ENCODE peak calls at places on chromosome 1, in five cellular contexts. One of them, this sample, is unnamed.
A peak's percentile ranks its signal among the peaks of the same experiment; 100 is the strongest.

GRCh38 chr1:154329551-154330131 is 4.3 kb downstream of the ATP8B2 start:
- DNase-seq in H9: no peak
- DNase-seq in trophoblast cell: no peak
- DNase-seq in H1: no peak
- DNase-seq in neuronal stem cell: no peak
- DNase-seq in this sample: no peak

GRCh38 chr1:5949761-5950100 is 42.5 kb downstream of the NPHP4 start:
- DNase-seq in H9: no peak
- DNase-seq in neuronal stem cell: no peak
- DNase-seq in H1: no peak
- DNase-seq in trophoblast cell: no peak
- DNase-seq in this sample: no peak

GRCh38 chr1:12464627-12465056 is 153.4 kb downstream of the DHRS3 start:
- DNase-seq in H9: no peak
- DNase-seq in H1: no peak
- DNase-seq in trophoblast cell: no peak
- DNase-seq in neuronal stem cell: no peak
- DNase-seq in this sample: no peak

GRCh38 chr1:239243003-239243402 is 143.4 kb upstream of the CHRM3 start:
- DNase-seq in neuronal stem cell: no peak
- DNase-seq in trophoblast cell: no peak
- DNase-seq in H1: no peak
- DNase-seq in H9: peak; percentile 36
- DNase-seq in this sample: no peak

GRCh38 chr1:86453664-86454063 is 15.1 kb upstream of the CLCA1 start:
- DNase-seq in neuronal stem cell: no peak
- DNase-seq in H1: no peak
- DNase-seq in trophoblast cell: no peak
- DNase-seq in H9: no peak
- DNase-seq in this sample: no peak

GRCh38 chr1:204410764-204411450 is 710 bp downstream of the PPP1R15B start:
- DNase-seq in trophoblast cell: peak; percentile 33
- DNase-seq in H1: no peak
- DNase-seq in neuronal stem cell: no peak
- DNase-seq in H9: peak; percentile 54
- DNase-seq in this sample: peak; percentile 66

GRCh38 chr1:234342749-234343148 is 30.5 kb upstream of the COA6 start:
- DNase-seq in trophoblast cell: no peak
- DNase-seq in neuronal stem cell: no peak
- DNase-seq in H1: no peak
- DNase-seq in H9: no peak
- DNase-seq in this sample: no peak

GRCh38 chr1:193754732-193755427 is 568.5 kb upstream of the B3GALT2 start:
- DNase-seq in trophoblast cell: no peak
- DNase-seq in H9: no peak
- DNase-seq in neuronal stem cell: no peak
- DNase-seq in H1: no peak
- DNase-seq in this sample: no peak

GRCh38 chr1:24870551-24871195 is 59.4 kb downstream of the RUNX3 start:
- DNase-seq in trophoblast cell: no peak
- DNase-seq in neuronal stem cell: no peak
- DNase-seq in H9: no peak
- DNase-seq in H1: no peak
- DNase-seq in this sample: no peak

GRCh38 chr1:66333463-66334232 is 200.3 kb upstream of the SGIP1 start:
- DNase-seq in neuronal stem cell: no peak
- DNase-seq in H1: no peak
- DNase-seq in H9: no peak
- DNase-seq in trophoblast cell: no peak
- DNase-seq in this sample: peak; percentile 35

GRCh38 chr1:166700696-166701095 is 138.6 kb upstream of the POGK start:
- DNase-seq in neuronal stem cell: no peak
- DNase-seq in H9: no peak
- DNase-seq in trophoblast cell: peak; percentile 22
- DNase-seq in H1: no peak
- DNase-seq in this sample: no peak

GRCh38 chr1:167863921-167864279 is 50.0 kb downstream of the ADCY10 start:
- DNase-seq in trophoblast cell: no peak
- DNase-seq in H1: no peak
- DNase-seq in H9: no peak
- DNase-seq in neuronal stem cell: no peak
- DNase-seq in this sample: no peak

GRCh38 chr1:42993631-42994121 is 35.0 kb upstream of the SLC2A1 start:
- DNase-seq in H9: no peak
- DNase-seq in H1: no peak
- DNase-seq in neuronal stem cell: no peak
- DNase-seq in trophoblast cell: peak; percentile 89
- DNase-seq in this sample: no peak

DNA sequence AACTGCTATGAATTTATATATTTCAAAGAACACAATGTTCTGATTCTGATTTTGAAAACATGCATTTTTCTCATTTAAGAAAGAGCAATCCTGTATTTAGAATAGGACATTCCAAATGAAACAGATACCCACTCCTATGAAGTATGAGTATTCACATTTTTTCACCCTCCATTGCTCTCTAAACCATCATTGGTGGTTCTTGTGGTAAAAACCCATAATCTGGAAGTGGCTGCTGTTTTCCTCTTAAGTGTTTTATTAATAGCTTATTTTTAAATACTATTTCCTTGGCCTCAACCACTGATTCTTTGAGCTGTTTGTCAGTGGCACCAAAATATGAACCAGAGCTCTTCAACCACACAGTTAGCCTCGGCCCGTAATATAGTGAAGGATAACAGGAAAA is 60.0 kb upstream of the ADAM30 start:
- DNase-seq in trophoblast cell: no peak
- DNase-seq in H1: no peak
- DNase-seq in neuronal stem cell: no peak
- DNase-seq in H9: no peak
- DNase-seq in this sample: no peak
- H2BK12ac ChIP-seq in trophoblast cell: no peak overlapping the region
- H2BK12ac ChIP-seq in H1: no peak overlapping the region
- H2BK12ac ChIP-seq in neuronal stem cell: no peak overlapping the region
- H2BK12ac ChIP-seq in H9: no peak overlapping the region
- H2BK12ac ChIP-seq in this sample: no peak overlapping the region

DNA sequence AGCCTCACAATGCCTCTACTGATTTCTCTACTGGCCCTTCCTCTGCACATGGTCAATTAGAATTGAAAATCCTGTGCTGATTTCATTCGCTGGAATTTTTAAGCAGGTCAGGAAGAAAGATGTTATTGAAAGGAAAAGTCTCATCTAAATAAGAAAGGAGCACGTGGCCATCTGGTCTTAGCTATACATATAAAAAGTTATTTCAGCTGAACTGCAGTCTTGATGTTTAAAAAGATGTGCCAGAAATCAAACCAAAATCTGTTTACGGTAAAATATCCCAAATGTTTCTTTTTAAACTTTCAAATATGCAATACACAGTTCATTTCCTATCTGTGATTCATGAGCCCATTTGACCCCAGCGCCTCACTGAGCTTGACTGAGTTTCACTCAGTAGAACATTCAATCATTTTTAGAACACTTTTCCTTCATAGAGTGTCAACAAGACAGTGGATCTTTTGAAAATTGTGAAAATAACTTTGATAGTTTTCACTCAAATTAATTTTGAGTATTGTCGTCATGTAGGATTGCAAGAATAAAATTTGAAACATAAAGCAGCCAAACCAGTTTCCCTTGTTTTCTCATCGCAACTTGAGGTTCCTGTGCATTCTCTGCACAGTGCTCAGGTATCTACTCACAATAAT is 293.6 kb downstream of the PTPRC start:
- DNase-seq in H9: no peak
- DNase-seq in H1: no peak
- DNase-seq in neuronal stem cell: no peak
- DNase-seq in trophoblast cell: peak; percentile 50
- DNase-seq in this sample: no peak
- H3K23ac ChIP-seq in H9: no peak overlapping the region
- H3K23ac ChIP-seq in H1: no peak overlapping the region
- H3K23ac ChIP-seq in neuronal stem cell: no peak overlapping the region
- H3K23ac ChIP-seq in trophoblast cell: no peak overlapping the region
- H3K23ac ChIP-seq in this sample: no peak overlapping the region

GRCh38 chr1:235483090-235483489 is 21.2 kb downstream of the B3GALNT2 start:
- DNase-seq in neuronal stem cell: no peak
- DNase-seq in trophoblast cell: no peak
- DNase-seq in H9: no peak
- DNase-seq in H1: no peak
- DNase-seq in this sample: no peak

GRCh38 chr1:235485558-235485957 is 18.7 kb downstream of the B3GALNT2 start:
- DNase-seq in trophoblast cell: no peak
- DNase-seq in neuronal stem cell: no peak
- DNase-seq in H1: no peak
- DNase-seq in H9: no peak
- DNase-seq in this sample: no peak

GRCh38 chr1:235491644-235492043 is 12.6 kb downstream of the B3GALNT2 start:
- DNase-seq in H1: no peak
- DNase-seq in trophoblast cell: no peak
- DNase-seq in neuronal stem cell: no peak
- DNase-seq in H9: no peak
- DNase-seq in this sample: no peak

DNA sequence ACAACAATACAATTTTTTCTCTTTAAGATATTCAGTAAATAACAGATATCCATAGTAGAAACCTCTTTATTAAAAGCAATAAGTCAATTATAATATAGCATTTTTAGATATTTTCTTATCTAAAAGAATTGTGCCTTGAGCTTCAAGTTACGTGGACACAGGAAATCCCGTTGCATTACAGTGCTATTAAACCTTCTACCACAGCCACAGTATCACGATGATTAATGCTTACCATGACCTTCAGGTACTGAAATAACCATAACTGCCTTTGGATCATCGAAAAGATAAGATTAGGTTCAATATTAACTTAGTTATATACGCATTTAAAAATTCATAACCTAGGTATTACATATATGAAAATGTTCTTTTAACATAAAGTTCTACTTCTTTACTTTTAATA is 17.9 kb downstream of the B3GALNT2 start:
- DNase-seq in neuronal stem cell: no peak
- DNase-seq in H1: no peak
- DNase-seq in H9: no peak
- DNase-seq in trophoblast cell: no peak
- DNase-seq in this sample: no peak
- H2BK12ac ChIP-seq in neuronal stem cell: no peak overlapping the region
- H2BK12ac ChIP-seq in H1: no peak overlapping the region
- H2BK12ac ChIP-seq in H9: no peak overlapping the region
- H2BK12ac ChIP-seq in trophoblast cell: no peak overlapping the region
- H2BK12ac ChIP-seq in this sample: no peak overlapping the region

GRCh38 chr1:109482796-109483638 is 688 bp upstream of the ATXN7L2 start:
- DNase-seq in trophoblast cell: no peak
- DNase-seq in neuronal stem cell: no peak
- DNase-seq in H9: no peak
- DNase-seq in H1: no peak
- DNase-seq in this sample: no peak

GRCh38 chr1:109484519-109484975 is 842 bp downstream of the ATXN7L2 start:
- DNase-seq in H9: peak; percentile 66
- DNase-seq in neuronal stem cell: no peak
- DNase-seq in H1: no peak
- DNase-seq in trophoblast cell: no peak
- DNase-seq in this sample: no peak

GRCh38 chr1:109485001-109485400 is 1.3 kb downstream of the ATXN7L2 start:
- DNase-seq in trophoblast cell: no peak
- DNase-seq in neuronal stem cell: no peak
- DNase-seq in H9: no peak
- DNase-seq in H1: no peak
- DNase-seq in this sample: no peak

GRCh38 chr1:109482242-109482641 is 1.5 kb upstream of the ATXN7L2 start:
- DNase-seq in H1: no peak
- DNase-seq in neuronal stem cell: no peak
- DNase-seq in H9: no peak
- DNase-seq in trophoblast cell: no peak
- DNase-seq in this sample: no peak

GRCh38 chr1:109483658-109484518 is at the start of gene ATXN7L2:
- DNase-seq in H9: peak; percentile 97
- DNase-seq in trophoblast cell: peak; percentile 77
- DNase-seq in H1: no peak
- DNase-seq in neuronal stem cell: peak; percentile 91
- DNase-seq in this sample: peak; percentile 88
- H3K23ac ChIP-seq in H9: no peak within 1 kb of the TSS
- H3K23ac ChIP-seq in trophoblast cell: no peak within 1 kb of the TSS
- H3K23ac ChIP-seq in H1: no peak within 1 kb of the TSS
- H3K23ac ChIP-seq in neuronal stem cell: peak within 1 kb of the TSS; percentile 98
- H3K23ac ChIP-seq in this sample: no peak within 1 kb of the TSS